ENCODE peak calls at places on chromosomes 13 and 19, in eight cellular contexts. D is left cardiac atrium; L is stimulated activated CD4-positive, alpha-beta T cell treated with anti-CD3 and anti-CD28 coated beads, TNF-alpha, amount 100 ng/mL, for 24 hours; J is A549; V is dorsolateral prefrontal cortex; N is Right ventricle myocardium superior; S is anterior cingulate cortex; C is RWPE1. R is an unnamed sample.
A peak's percentile ranks its signal among the peaks of the same experiment; 100 is the strongest.

GRCh38 chr19:58097349-58097748 is 682 bp downstream of the ZSCAN18 start:
- DNase-seq in S (no peak), V (no peak), D (no peak), J (no peak), C (no peak), L (no peak), N (no peak), R (peak; percentile 8)

GRCh38 chr13:113407531-113408393 is 43.8 kb upstream of the GRTP1 start:
- DNase-seq in C (no peak), V (peak; percentile 45), S (no peak), L (no peak), J (no peak), N (peak; percentile 44), D (no peak), R (no peak)

GRCh38 chr19:5514001-5514400 is 53.8 kb downstream of the TINCR start:
- DNase-seq in D (no peak), N (no peak), S (no peak), C (no peak), V (no peak), J (no peak), L (no peak), R (no peak)

GRCh38 chr13:31201341-31202024 is 1.7 kb downstream of the B3GLCT start:
- DNase-seq in D (peak; percentile 44), J (no peak), V (no peak), L (no peak), N (no peak), S (no peak), C (peak; percentile 33), R (no peak)

GRCh38 chr13:84737671-84738070 is 855.4 kb upstream of the SLITRK1 start:
- DNase-seq in S (no peak), J (no peak), N (no peak), L (no peak), V (no peak), C (no peak), D (no peak), R (no peak)

GRCh38 chr13:79870123-79870522 is 389.2 kb downstream of the NDFIP2 start:
- DNase-seq in J (no peak), D (no peak), L (no peak), S (no peak), V (no peak), N (no peak), C (no peak), R (no peak)

GRCh38 chr19:4108767-4109625 is 14.9 kb downstream of the MAP2K2 start:
- DNase-seq in S (no peak), C (no peak), N (no peak), V (no peak), J (no peak), L (no peak), D (no peak), R (peak; percentile 87)

GRCh38 chr13:99421758-99422555 is 79.3 kb upstream of the TM9SF2 start:
- DNase-seq in N (no peak), J (no peak), D (no peak), V (no peak), C (no peak), L (no peak), S (no peak), R (peak; percentile 27)

GRCh38 chr13:77860621-77861020 is 58.0 kb downstream of the EDNRB start:
- DNase-seq in D (no peak), C (no peak), S (no peak), L (no peak), V (no peak), J (no peak), N (no peak), R (no peak)

GRCh38 chr13:40101708-40102359 is 446.4 kb downstream of the COG6 start:
- DNase-seq in J (no peak), V (no peak), S (no peak), N (no peak), L (no peak), D (no peak), C (no peak), R (no peak)

GRCh38 chr13:98416408-98416807 is 160.5 kb downstream of the STK24 start:
- DNase-seq in V (no peak), J (no peak), N (no peak), L (no peak), D (no peak), S (no peak), C (no peak), R (no peak)

GRCh38 chr13:27607125-27607524 is 13.2 kb downstream of the LNX2 start:
- DNase-seq in J (peak; percentile 63), C (peak; percentile 29), V (no peak), D (no peak), S (no peak), N (no peak), L (no peak), R (no peak)

GRCh38 chr13:111171629-111172028 is 56.5 kb downstream of the ARHGEF7 start:
- DNase-seq in N (no peak), J (no peak), S (no peak), D (no peak), V (no peak), C (no peak), L (no peak), R (no peak)

GRCh38 chr19:40798997-40799557 is at the start of gene EGLN2:
- DNase-seq in L (no peak), N (no peak), J (no peak), C (no peak), V (no peak), D (no peak), S (no peak), R (no peak)

GRCh38 chr19:17073869-17074627 is 1.2 kb downstream of the HAUS8 start:
- DNase-seq in N (no peak), V (no peak), D (no peak), L (no peak), J (no peak), C (no peak), S (no peak), R (no peak)

GRCh38 chr13:90281709-90282108 is 1065.8 kb upstream of the MIR17HG start:
- DNase-seq in N (no peak), D (no peak), V (no peak), C (no peak), L (no peak), S (no peak), J (no peak), R (no peak)

GRCh38 chr13:39209731-39210633 is 171.7 kb downstream of the NHLRC3 start:
- DNase-seq in N (no peak), C (no peak), J (no peak), L (no peak), V (no peak), S (no peak), D (no peak), R (no peak)

GRCh38 chr19:50838239-50838638 is 4.9 kb upstream of the KLK15 start:
- DNase-seq in D (no peak), N (no peak), L (no peak), S (no peak), V (no peak), J (peak; percentile 61), C (no peak), R (no peak)

R was measured in naive thymus-derived CD8-positive, alpha-beta T cell.